ENCODE peak calls at places on chromosomes 6 and 20, in nine cellular contexts. Z is left lung, A is heart left ventricle, X is GM20000, G is ovary, Q is Peyer's patch, L is AG04450, H is activated B cell treated with CpG ODN at 0.5 μM for 24 hours, S is endothelial cell. O is an unnamed sample.

GRCh38 chr6:125507987-125508655 is 206.4 kb upstream of the HDDC2 start:
- DNase-seq in Z (no peak), S (no peak), G (no peak), X (no peak), A (peak), L (no peak), Q (no peak), H (no peak), O (no peak)

GRCh38 chr20:6855806-6856205 is 88.3 kb downstream of the BMP2 start:
- DNase-seq in G (no peak), Z (no peak), S (no peak), A (no peak), L (no peak), Q (no peak), H (no peak), X (no peak), O (no peak)

GRCh38 chr20:14672066-14672465 is 334.7 kb upstream of the FLRT3 start:
- DNase-seq in Z (no peak), Q (no peak), G (no peak), S (no peak), X (no peak), A (no peak), H (no peak), L (no peak), O (no peak)

GRCh38 chr20:62361799-62362589 is 5.1 kb downstream of the LAMA5 start:
- DNase-seq in Q (no peak), Z (peak), X (no peak), A (peak), L (no peak), H (no peak), G (no peak), S (no peak), O (no peak)

GRCh38 chr6:24743265-24743943 is 24.4 kb upstream of the C6orf62 start:
- DNase-seq in Z (no peak), S (no peak), A (no peak), Q (no peak), G (no peak), X (peak), H (no peak), L (peak), O (no peak)

GRCh38 chr6:148407372-148407771 is 64.7 kb downstream of the SASH1 start:
- DNase-seq in A (peak), G (no peak), Z (no peak), S (no peak), X (no peak), H (no peak), Q (no peak), L (peak), O (no peak)

GRCh38 chr6:170111816-170112582 is 178.9 kb downstream of the DLL1 start:
- DNase-seq in G (peak), X (no peak), H (no peak), Z (no peak), Q (peak), S (no peak), A (no peak), L (no peak), O (peak)

GRCh38 chr20:35490736-35491181 is 35.4 kb downstream of the CEP250 start:
- DNase-seq in A (no peak), H (peak), Z (no peak), G (no peak), Q (no peak), S (no peak), X (peak), L (no peak), O (peak)

GRCh38 chr6:42791706-42792320 is 10.0 kb downstream of the BICRAL start:
- DNase-seq in S (no peak), Q (no peak), L (no peak), Z (no peak), A (no peak), G (no peak), X (no peak), H (no peak), O (no peak)

GRCh38 chr6:36938536-36938935 is 16.0 kb upstream of the PI16 start:
- DNase-seq in H (no peak), S (no peak), Z (no peak), Q (no peak), L (peak), A (no peak), X (no peak), G (no peak), O (no peak)

GRCh38 chr20:61745397-61746146 is 320.1 kb downstream of the TAF4 start:
- DNase-seq in X (no peak), H (no peak), G (no peak), Q (no peak), Z (peak), A (no peak), S (no peak), L (no peak), O (no peak)

GRCh38 chr6:3328145-3328544 is 69.4 kb downstream of the PSMG4 start:
- DNase-seq in S (no peak), Q (no peak), A (no peak), L (no peak), H (no peak), Z (no peak), X (no peak), G (no peak), O (no peak)

GRCh38 chr20:23139524-23139923 is 53.4 kb upstream of the CD93 start:
- DNase-seq in X (no peak), Q (no peak), A (no peak), G (no peak), Z (no peak), S (no peak), L (no peak), H (no peak), O (no peak)

GRCh38 chr20:20711413-20711812 is 1.0 kb downstream of the RALGAPA2 start:
- DNase-seq in L (no peak), S (no peak), Z (no peak), A (no peak), G (no peak), H (peak), Q (peak), X (no peak), O (peak)

GRCh38 chr6:38497546-38497945 is 142.2 kb downstream of the BTBD9 start:
- DNase-seq in L (no peak), S (no peak), Q (no peak), X (no peak), H (no peak), Z (no peak), G (no peak), A (no peak), O (no peak)

GRCh38 chr6:19551611-19552010 is 285.6 kb upstream of the ID4 start:
- DNase-seq in G (no peak), A (no peak), S (no peak), Q (no peak), Z (no peak), H (no peak), X (no peak), L (no peak), O (no peak)

DNA sequence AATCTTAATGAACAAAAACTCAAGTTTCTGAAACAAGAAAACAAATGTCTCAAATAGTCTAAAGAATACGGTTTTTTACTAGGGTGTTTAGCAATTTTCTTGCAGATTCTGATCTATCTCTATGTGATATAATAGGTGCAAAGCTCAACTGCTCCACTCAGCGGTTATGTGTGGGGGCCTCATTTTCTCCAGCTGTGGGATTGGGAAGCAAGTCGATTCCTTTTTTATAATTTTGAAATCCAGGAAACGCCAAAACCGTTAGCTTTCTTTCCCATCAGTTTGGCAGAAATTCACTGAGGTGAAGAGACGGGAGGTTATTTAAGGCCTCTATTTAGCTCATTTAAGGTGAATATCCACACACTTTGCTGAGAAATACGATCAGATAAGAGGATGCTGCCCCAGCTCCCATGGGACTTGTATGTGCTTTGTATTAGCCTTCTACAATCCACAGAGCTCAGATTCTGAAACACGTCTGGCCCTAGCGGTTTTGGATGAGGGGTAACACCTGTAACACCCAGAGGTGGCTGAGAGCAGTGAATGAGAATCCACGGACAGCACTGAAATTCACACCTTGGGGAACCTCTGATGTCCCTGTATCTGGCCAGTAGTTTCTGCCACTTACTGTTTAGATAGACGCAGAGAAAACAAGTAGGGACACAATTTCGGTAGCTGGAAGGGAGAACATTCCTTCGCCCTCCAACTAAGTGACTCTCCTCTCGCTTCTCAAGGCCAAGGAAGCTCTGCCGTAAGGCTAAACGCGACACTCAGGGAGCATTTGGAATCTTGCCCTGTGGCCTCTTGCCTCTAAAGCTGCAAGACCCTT is 6.6 kb upstream of the BCAS4 start:
- DNase-seq in L (peak), G (peak), X (no peak), Z (no peak), A (peak), H (no peak), S (no peak), Q (no peak), O (no peak)
- TF ChIP-seq CTCF in L (peak), G (no peak), X (no peak), Z (no peak), A (peak), H (no peak), S (no peak), Q (peak), O (no peak)

GRCh38 chr20:24773168-24773567 is 175.9 kb upstream of the CST7 start:
- DNase-seq in G (no peak), L (no peak), H (no peak), Q (no peak), A (no peak), X (no peak), S (no peak), Z (no peak), O (no peak)

GRCh38 chr20:24772667-24773066 is 176.4 kb upstream of the CST7 start:
- DNase-seq in S (no peak), A (no peak), Z (no peak), X (no peak), L (no peak), G (no peak), H (no peak), Q (no peak), O (no peak)

GRCh38 chr20:24770628-24771556 is 178.2 kb upstream of the CST7 start:
- DNase-seq in Z (no peak), L (no peak), H (no peak), S (no peak), X (no peak), Q (peak), A (no peak), G (no peak), O (no peak)

GRCh38 chr20:24769878-24770627 is 179.0 kb upstream of the CST7 start:
- DNase-seq in X (no peak), H (no peak), Z (peak), L (no peak), Q (peak), G (no peak), A (no peak), S (no peak), O (peak)

DNA sequence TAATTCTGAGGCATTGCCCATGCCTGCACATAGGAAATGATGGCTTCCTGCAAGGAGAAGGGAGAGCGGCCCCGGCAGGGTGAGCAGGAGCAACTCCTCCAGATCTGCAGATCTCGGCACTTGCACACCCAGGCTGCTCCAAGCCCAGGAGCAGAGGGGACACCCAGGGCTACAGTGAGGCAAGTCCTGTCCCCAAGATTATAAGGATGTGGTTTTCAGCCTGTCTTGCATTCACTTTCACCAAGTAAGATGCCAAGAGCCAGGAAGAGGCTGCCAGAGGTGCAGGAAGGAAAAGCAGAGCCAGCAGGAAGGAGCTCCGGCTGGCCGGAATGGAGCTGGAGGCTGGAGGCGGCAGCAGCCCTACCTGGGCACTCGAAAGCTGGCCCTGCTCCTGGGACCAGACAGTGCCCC is 177.4 kb upstream of the CST7 start:
- DNase-seq in X (no peak), S (peak), A (no peak), L (no peak), H (no peak), Q (peak), G (no peak), Z (peak), O (no peak)
- TF ChIP-seq CTCF in X (no peak), S (no peak), A (no peak), L (no peak), H (no peak), Q (no peak), G (no peak), Z (no peak), O (no peak)

GRCh38 chr6:11947063-11947462 is 65.0 kb upstream of the HIVEP1 start:
- DNase-seq in Z (no peak), Q (no peak), G (no peak), L (no peak), X (no peak), H (no peak), A (no peak), S (no peak), O (no peak)
- TF ChIP-seq CTCF in Z (no peak), Q (no peak), G (no peak), L (peak), X (no peak), H (no peak), A (no peak), S (no peak), O (no peak)

GRCh38 chr20:37755665-37756064 is 61.8 kb downstream of the CTNNBL1 start:
- DNase-seq in H (no peak), S (no peak), L (no peak), X (no peak), Q (no peak), G (no peak), Z (no peak), A (peak), O (no peak)
- TF ChIP-seq CTCF in H (no peak), S (no peak), L (no peak), X (no peak), Q (no peak), G (no peak), Z (no peak), A (peak), O (no peak)

GRCh38 chr6:107318100-107318736 is 141.1 kb downstream of the PDSS2 start:
- DNase-seq in X (peak), Z (no peak), A (peak), L (peak), Q (peak), S (peak), H (no peak), G (peak), O (no peak)
- TF ChIP-seq CTCF in X (peak), Z (no peak), A (peak), L (peak), Q (peak), S (no peak), H (no peak), G (no peak), O (no peak)

GRCh38 chr6:87342829-87343228 is 1.8 kb upstream of the C6orf163 start:
- DNase-seq in A (no peak), L (no peak), S (no peak), G (no peak), H (no peak), Z (no peak), X (no peak), Q (no peak), O (no peak)
- TF ChIP-seq CTCF in A (no peak), L (no peak), S (no peak), G (no peak), H (no peak), Z (no peak), X (no peak), Q (no peak), O (no peak)

DNA sequence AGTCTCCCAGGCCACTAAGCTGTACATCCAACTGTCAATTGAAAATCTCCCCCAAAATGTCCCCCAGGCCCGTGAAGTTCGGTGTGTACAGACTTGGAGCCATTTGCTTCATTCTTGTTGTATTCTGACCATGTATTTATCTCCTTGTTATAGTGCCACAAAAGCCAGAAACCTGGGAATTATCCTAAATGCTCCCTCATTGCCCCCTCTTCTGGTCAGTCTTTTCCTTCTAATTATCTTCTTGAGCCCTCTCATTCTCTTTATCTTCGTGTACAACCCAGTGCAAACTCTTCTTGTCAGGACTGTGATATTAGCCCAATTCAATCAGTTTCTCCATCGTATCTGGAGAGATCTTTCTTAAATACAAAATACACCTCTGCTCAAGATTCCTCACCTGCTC is 64.7 kb downstream of the RFX6 start:
- DNase-seq in G (no peak), Q (no peak), H (no peak), Z (no peak), L (no peak), A (no peak), S (no peak), X (no peak), O (no peak)
- TF ChIP-seq CTCF in G (no peak), Q (no peak), H (no peak), Z (no peak), L (no peak), A (no peak), S (no peak), X (no peak), O (no peak)

GRCh38 chr6:40845588-40845987 is 193.4 kb downstream of the UNC5CL start:
- DNase-seq in H (no peak), X (peak), Z (no peak), G (peak), S (peak), L (peak), Q (no peak), A (peak), O (no peak)
- TF ChIP-seq CTCF in H (no peak), X (peak), Z (peak), G (no peak), S (peak), L (peak), Q (peak), A (peak), O (peak)

GRCh38 chr20:10051185-10051584 is 16.4 kb downstream of the ANKEF1 start:
- DNase-seq in G (no peak), X (no peak), A (no peak), Q (no peak), L (no peak), S (no peak), H (no peak), Z (no peak), O (no peak)

GRCh38 chr20:10047427-10047826 is 12.6 kb downstream of the ANKEF1 start:
- DNase-seq in A (no peak), Q (no peak), G (no peak), Z (no peak), X (no peak), S (peak), L (no peak), H (no peak), O (no peak)
- TF ChIP-seq CTCF in A (no peak), Q (no peak), G (no peak), Z (no peak), X (no peak), S (peak), L (peak), H (no peak), O (no peak)

DNA sequence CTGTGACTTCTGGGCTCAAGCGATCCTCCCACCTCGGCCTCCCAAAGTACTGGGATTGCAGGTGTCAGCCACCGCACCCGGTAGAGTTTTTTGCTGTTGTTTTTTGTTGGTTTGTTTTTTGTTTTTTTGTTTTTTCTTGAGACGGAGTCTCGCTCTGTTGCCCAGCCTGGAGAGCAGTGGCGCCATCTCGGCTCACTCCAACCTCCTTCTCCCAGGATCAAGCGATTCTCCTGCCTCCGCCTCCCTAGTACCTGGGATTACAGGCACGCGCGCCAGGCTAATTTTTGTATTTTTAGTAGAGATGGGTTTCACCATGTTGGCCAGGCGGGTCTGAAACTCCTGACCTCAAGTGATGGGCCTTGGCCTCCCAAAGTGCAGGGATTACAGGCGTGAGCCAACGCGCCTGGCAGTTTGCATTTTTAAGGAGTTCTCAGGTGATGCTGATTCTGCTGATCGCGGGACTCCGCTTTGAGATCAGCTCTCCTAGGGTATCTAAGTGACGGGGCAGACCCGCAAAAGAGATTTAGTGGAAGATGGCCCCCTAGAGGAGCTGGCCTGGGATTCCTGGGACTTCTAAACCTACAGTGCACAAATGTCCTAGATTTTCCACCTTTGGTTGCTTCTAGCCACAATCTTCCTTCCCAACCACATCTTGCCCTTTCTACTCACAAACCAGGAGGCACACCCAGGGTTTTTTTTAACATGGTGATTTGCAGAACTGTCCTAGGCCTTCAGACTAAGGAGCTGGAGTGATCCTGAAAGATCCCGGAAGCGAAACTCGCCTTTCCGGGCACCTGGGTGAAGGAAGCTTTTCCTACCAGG is 45.2 kb downstream of the DPPA5 start:
- DNase-seq in S (peak), Q (no peak), G (no peak), L (no peak), H (no peak), Z (no peak), X (no peak), A (no peak), O (no peak)
- TF ChIP-seq CTCF in S (no peak), Q (no peak), G (no peak), L (peak), H (no peak), Z (no peak), X (no peak), A (no peak), O (no peak)